ENCODE peak calls at places on chromosomes 1 and 21, in ten cellular contexts. B, W, T, F, L, Z, S, N, X and A are unnamed samples.

GRCh38 chr1:222844108-222844779 is 29.4 kb downstream of the DISP1 start:
- DNase-seq in Z (no peak), F (no peak), T (no peak), W (no peak), X (no peak), S (no peak), L (no peak), B (no peak), N (no peak), A (no peak)

GRCh38 chr1:208475449-208475848 is 231.3 kb upstream of the PLXNA2 start:
- DNase-seq in Z (no peak), S (no peak), F (no peak), X (no peak), L (peak), W (peak), B (no peak), N (no peak), T (no peak), A (no peak)

GRCh38 chr1:12011998-12012397 is 7.3 kb upstream of the MIIP start:
- DNase-seq in S (no peak), B (no peak), X (no peak), W (no peak), Z (no peak), N (no peak), L (no peak), F (no peak), T (no peak), A (no peak)

GRCh38 chr1:156118175-156118868 is 3.8 kb downstream of the LMNA start:
- DNase-seq in F (no peak), X (no peak), L (peak), Z (no peak), W (peak), S (peak), T (no peak), N (no peak), B (no peak), A (no peak)

GRCh38 chr1:89894210-89894668 is 73.4 kb downstream of the LRRC8D start:
- DNase-seq in S (no peak), N (no peak), W (peak), F (peak), Z (peak), X (no peak), L (peak), T (no peak), B (no peak), A (no peak)

GRCh38 chr1:181479137-181479745 is 4.1 kb upstream of the CACNA1E start:
- DNase-seq in X (peak), W (peak), L (peak), N (peak), Z (no peak), S (peak), F (peak), B (peak), T (no peak), A (no peak)

GRCh38 chr21:36881223-36881622 is 85.2 kb downstream of the HLCS start:
- DNase-seq in W (peak), X (no peak), L (no peak), B (no peak), T (no peak), N (no peak), F (peak), Z (no peak), S (no peak), A (no peak)

GRCh38 chr21:39176312-39176711 is 6.9 kb downstream of the PSMG1 start:
- DNase-seq in Z (no peak), N (no peak), T (no peak), F (no peak), X (no peak), W (peak), S (no peak), B (no peak), L (no peak), A (no peak)

GRCh38 chr1:59025898-59026426 is 242.1 kb upstream of the JUN start:
- DNase-seq in X (no peak), N (no peak), Z (no peak), B (no peak), W (peak), S (no peak), T (no peak), F (no peak), L (no peak), A (no peak)